ENCODE peak calls at places on chromosomes 11 and 22, in four cellular contexts. A is H9, Y is H1, Z is mesendoderm. H is an unnamed sample.

GRCh38 chr22:25146311-25146710 is 53.3 kb upstream of the CRYBB3 start:
- DNase-seq in Y (no peak), A (no peak), Z (no peak), H (no peak)

GRCh38 chr11:25981998-25982397 is 349.9 kb upstream of the ANO3 start:
- DNase-seq in Y (no peak), Z (peak; percentile 69), A (no peak), H (peak; percentile 77)

GRCh38 chr22:45969801-45970464 is 7.0 kb downstream of the WNT7B start:
- DNase-seq in Z (no peak), A (no peak), Y (no peak), H (no peak)

GRCh38 chr11:45534132-45534531 is 131.3 kb downstream of the CHST1 start:
- DNase-seq in Z (no peak), A (no peak), Y (no peak), H (no peak)

GRCh38 chr11:19919050-19919561 is 206.5 kb downstream of the NAV2 start:
- DNase-seq in A (no peak), Y (no peak), Z (no peak), H (peak; percentile 98)

GRCh38 chr11:65491163-65491465 is 7.7 kb upstream of the MALAT1 start:
- DNase-seq in Z (no peak), A (no peak), Y (no peak), H (no peak)

GRCh38 chr11:32831241-32831640 is 1.5 kb downstream of the PRRG4 start:
- DNase-seq in Z (no peak), A (no peak), Y (no peak), H (no peak)

GRCh38 chr11:130891326-130891725 is 25.0 kb downstream of the SNX19 start:
- DNase-seq in Z (no peak), A (no peak), Y (no peak), H (peak; percentile 41)

GRCh38 chr22:24728790-24729637 is 45.5 kb downstream of the PIWIL3 start:
- DNase-seq in Y (no peak), Z (no peak), A (no peak), H (peak; percentile 74)

GRCh38 chr11:123694551-123694950 is 40.1 kb upstream of the SCN3B start:
- DNase-seq in A (no peak), Z (no peak), Y (no peak), H (no peak)

GRCh38 chr11:69915501-69916250 is 96.5 kb upstream of the FGF3 start:
- DNase-seq in Y (no peak), Z (peak; percentile 82), A (peak; percentile 82), H (peak; percentile 76)

GRCh38 chr11:61919113-61919840 is 1.9 kb upstream of the RAB3IL1 start:
- DNase-seq in Z (no peak), Y (no peak), A (no peak), H (no peak)

GRCh38 chr11:125337836-125338235 is 158.2 kb downstream of the FEZ1 start:
- DNase-seq in A (no peak), Y (no peak), Z (no peak), H (peak; percentile 28)

GRCh38 chr11:61489833-61490585 is 18.5 kb upstream of the LRRC10B start:
- DNase-seq in Y (no peak), A (peak; percentile 74), Z (peak; percentile 44), H (peak; percentile 10)

GRCh38 chr22:38315801-38316339 is 1.4 kb downstream of the CSNK1E start:
- DNase-seq in Z (no peak), Y (no peak), A (no peak), H (no peak)

GRCh38 chr22:31337178-31337577 is 9.0 kb downstream of the PATZ1 start:
- DNase-seq in A (no peak), Y (no peak), Z (no peak), H (peak; percentile 28)

GRCh38 chr11:1450958-1451710 is 35.4 kb downstream of the MOB2 start:
- DNase-seq in Y (no peak), A (no peak), Z (peak; percentile 11), H (no peak)

GRCh38 chr11:115665958-115666357 is 161.7 kb upstream of the CADM1 start:
- DNase-seq in Y (no peak), A (no peak), Z (no peak), H (peak; percentile 50)

GRCh38 chr11:115665345-115665901 is 161.2 kb upstream of the CADM1 start:
- DNase-seq in Z (no peak), Y (no peak), A (peak; percentile 56), H (no peak)

GRCh38 chr11:115664313-115664712 is 160.1 kb upstream of the CADM1 start:
- DNase-seq in Y (no peak), Z (no peak), A (no peak), H (no peak)

GRCh38 chr11:115660072-115660805 is 156.0 kb upstream of the CADM1 start:
- DNase-seq in A (peak; percentile 34), Z (no peak), Y (no peak), H (no peak)

GRCh38 chr11:115663790-115664189 is 159.6 kb upstream of the CADM1 start:
- DNase-seq in Y (no peak), Z (no peak), A (no peak), H (no peak)
- H3K56ac ChIP-seq in Y (no peak overlapping the region), Z (no peak overlapping the region), A (no peak overlapping the region), H (no peak overlapping the region)

GRCh38 chr11:64048042-64048854 is 12.5 kb downstream of the FLRT1 start:
- DNase-seq in A (no peak), Z (no peak), Y (no peak), H (no peak)

GRCh38 chr11:64052938-64053622 is 17.3 kb downstream of the FLRT1 start:
- DNase-seq in Y (no peak), A (no peak), Z (no peak), H (no peak)

GRCh38 chr11:64051297-64051696 is 15.6 kb downstream of the FLRT1 start:
- DNase-seq in Z (no peak), A (no peak), Y (no peak), H (no peak)

GRCh38 chr11:64052436-64052835 is 16.7 kb downstream of the FLRT1 start:
- DNase-seq in A (no peak), Z (no peak), Y (no peak), H (no peak)

GRCh38 chr11:64049509-64049908 is 13.8 kb downstream of the FLRT1 start:
- DNase-seq in A (no peak), Z (no peak), Y (no peak), H (no peak)
- H3K4ac ChIP-seq in A (no peak overlapping the region), Z (no peak overlapping the region), Y (no peak overlapping the region), H (no peak overlapping the region)

GRCh38 chr22:49896201-49896600 is 22.0 kb downstream of the ALG12 start:
- DNase-seq in A (no peak), Y (no peak), Z (no peak), H (no peak)
- H3K56ac ChIP-seq in A (no peak overlapping the region), Y (no peak overlapping the region), Z (no peak overlapping the region), H (no peak overlapping the region)

DNA sequence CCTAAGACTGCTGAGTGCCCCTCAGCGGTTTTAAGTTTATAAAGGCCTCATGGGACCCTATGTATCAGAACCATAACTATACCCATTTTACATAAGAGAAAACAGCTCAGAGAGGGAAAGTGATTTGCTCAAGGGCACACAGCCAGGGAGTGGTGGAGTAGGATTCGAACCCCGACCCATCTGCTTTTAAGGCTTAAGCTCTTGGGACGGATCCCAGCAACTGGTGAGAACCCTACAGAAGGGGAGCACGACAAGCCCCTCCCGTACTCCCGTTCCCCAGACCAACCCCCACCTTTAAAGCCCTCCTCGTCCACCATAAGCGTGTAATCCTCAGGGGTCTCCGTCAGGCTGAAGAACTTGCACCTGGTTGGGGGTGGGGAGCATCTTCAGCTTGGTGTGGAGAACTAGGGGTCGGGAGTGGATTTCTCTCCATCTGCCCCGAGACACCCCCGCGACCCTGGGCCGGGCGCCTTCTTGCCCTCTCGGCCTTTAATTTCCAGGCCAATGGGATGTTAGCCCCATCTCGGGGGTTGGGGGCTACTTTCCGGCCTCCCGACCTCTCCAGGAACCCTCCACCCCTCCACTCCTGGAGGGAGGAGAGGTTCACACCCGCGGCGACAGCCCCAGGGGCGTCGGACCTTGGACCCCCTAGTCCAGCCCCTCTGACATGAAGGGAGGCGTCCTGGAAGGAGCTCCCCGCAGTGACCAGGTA is 735 bp downstream of the CASTOR1 start:
- DNase-seq in Y (no peak), A (no peak), Z (peak; percentile 12), H (no peak)
- H3K4ac ChIP-seq in Y (no peak overlapping the region), A (no peak overlapping the region), Z (no peak overlapping the region), H (peak overlapping the region; percentile 73)

DNA sequence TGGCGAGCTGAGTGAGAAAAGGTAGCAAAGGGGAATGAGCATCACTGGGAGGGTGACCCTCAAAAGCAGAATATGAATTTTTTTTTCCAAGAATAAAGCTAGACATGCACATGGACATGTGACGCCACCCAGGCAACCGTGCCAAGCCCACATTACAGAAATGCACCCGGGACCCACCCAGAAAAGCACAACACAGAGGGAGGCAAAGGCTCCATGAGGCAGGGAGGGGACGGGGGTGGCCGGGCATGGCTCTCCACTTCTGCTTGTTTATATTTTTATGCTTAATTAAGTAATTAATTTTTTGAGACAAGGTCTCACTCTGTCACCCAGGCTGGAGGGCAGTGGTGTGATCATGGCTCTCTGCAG is 1524.3 kb downstream of the BRD1 start:
- DNase-seq in Z (no peak), Y (no peak), A (no peak), H (no peak)
- H3K56ac ChIP-seq in Z (no peak overlapping the region), Y (no peak overlapping the region), A (no peak overlapping the region), H (no peak overlapping the region)

GRCh38 chr11:12167098-12167999 is 57.0 kb downstream of the MICAL2 start:
- DNase-seq in Z (peak; percentile 70), A (no peak), Y (no peak), H (peak; percentile 97)

GRCh38 chr11:12168114-12168513 is 57.7 kb downstream of the MICAL2 start:
- DNase-seq in A (no peak), Z (no peak), Y (no peak), H (no peak)

GRCh38 chr11:12164061-12165014 is 53.9 kb downstream of the MICAL2 start:
- DNase-seq in A (no peak), Y (no peak), Z (no peak), H (peak; percentile 91)

GRCh38 chr11:12165237-12165875 is 55.0 kb downstream of the MICAL2 start:
- DNase-seq in Y (no peak), A (no peak), Z (no peak), H (no peak)

DNA sequence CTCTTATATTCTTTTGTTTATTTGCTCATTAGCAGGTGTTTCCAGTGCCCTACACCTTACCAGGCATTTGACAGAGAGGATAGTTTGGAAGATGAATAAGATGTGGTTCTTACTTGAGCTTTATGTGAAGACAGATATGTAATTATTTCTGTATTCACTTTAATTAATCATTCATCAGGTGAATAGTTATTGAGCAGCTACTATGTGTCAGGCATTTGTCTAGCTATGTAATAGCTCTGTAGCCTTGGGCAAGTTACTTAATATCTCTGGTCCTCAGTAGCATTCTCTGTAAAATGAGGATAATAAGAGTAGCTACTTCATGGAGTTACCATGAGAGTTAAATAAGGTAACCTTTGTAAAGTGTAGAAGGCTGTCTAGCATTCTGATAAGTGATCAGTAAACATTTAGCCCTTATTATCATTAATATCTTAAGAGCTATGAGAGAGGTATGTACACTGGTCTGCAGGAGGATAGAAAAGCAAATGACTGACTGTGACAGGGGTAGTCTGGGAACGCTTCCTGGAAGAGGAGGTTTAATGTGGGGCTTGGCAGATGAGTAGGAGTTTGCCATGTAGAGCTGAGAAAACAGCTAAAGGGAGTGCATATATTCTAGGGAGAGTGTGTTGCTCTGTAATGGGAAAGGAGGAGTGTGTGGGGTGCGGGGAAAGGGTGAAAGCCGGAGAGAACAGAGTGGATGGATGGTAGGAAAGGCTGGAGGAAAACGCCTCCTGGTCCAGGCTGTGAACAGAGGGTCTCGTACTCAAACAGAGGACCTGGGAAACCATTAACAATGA is 56.1 kb downstream of the MICAL2 start:
- DNase-seq in A (no peak), Z (no peak), Y (no peak), H (no peak)
- H3K4ac ChIP-seq in A (no peak overlapping the region), Z (no peak overlapping the region), Y (no peak overlapping the region), H (peak overlapping the region; percentile 96)

GRCh38 chr11:133239530-133239929 is 292.8 kb downstream of the OPCML start:
- DNase-seq in Y (no peak), Z (peak; percentile 71), A (peak; percentile 54), H (no peak)
- H3K56ac ChIP-seq in Y (no peak overlapping the region), Z (no peak overlapping the region), A (no peak overlapping the region), H (no peak overlapping the region)

H was measured in IMR-90.